ENCODE peak calls at places on chromosomes 12 and 14, in ten cellular contexts. B is IMR-90; W is H9; E is CD8-positive, alpha-beta T cell; C is mesothelial cell of epicardium; A is transverse colon; F is HL-60; X is foreskin fibroblast; Z is cardiac muscle cell; V is fibroblast of villous mesenchyme. H is an unnamed sample.

GRCh38 chr14:100362311-100362927 is 39.3 kb downstream of the SLC25A47 start:
- DNase-seq in B (peak; percentile 77), W (no peak), E (no peak), C (no peak), A (no peak), F (no peak), X (no peak), Z (no peak), V (peak; percentile 91), H (no peak)

GRCh38 chr14:100307215-100308111 is 1.2 kb upstream of the SLC25A29 start:
- DNase-seq in B (peak; percentile 17), W (no peak), E (no peak), C (no peak), A (peak; percentile 32), F (peak; percentile 69), X (no peak), Z (no peak), V (no peak), H (no peak)

GRCh38 chr14:50603565-50603964 is 43.6 kb downstream of the ATL1 start:
- DNase-seq in B (peak; percentile 43), W (no peak), E (no peak), C (no peak), A (no peak), F (no peak), X (no peak), Z (no peak), V (no peak), H (no peak)

GRCh38 chr14:68860771-68861170 is 67.9 kb upstream of the ZFP36L1 start:
- DNase-seq in B (no peak), W (no peak), E (no peak), C (no peak), A (no peak), F (no peak), X (no peak), Z (no peak), V (no peak), H (no peak)

GRCh38 chr12:49537231-49537708 is 1.6 kb upstream of the KCNH3 start:
- DNase-seq in B (no peak), W (peak; percentile 27), E (no peak), C (no peak), A (no peak), F (peak; percentile 36), X (no peak), Z (no peak), V (no peak), H (peak; percentile 37)

GRCh38 chr14:103404032-103404918 is 19.1 kb downstream of the MARK3 start:
- DNase-seq in B (peak; percentile 24), W (no peak), E (no peak), C (no peak), A (no peak), F (peak; percentile 65), X (no peak), Z (peak; percentile 66), V (peak; percentile 75), H (no peak)

GRCh38 chr14:38098074-38098846 is 109.4 kb upstream of the SSTR1 start:
- DNase-seq in B (peak; percentile 95), W (no peak), E (no peak), C (no peak), A (no peak), F (no peak), X (peak; percentile 88), Z (peak; percentile 6), V (peak; percentile 78), H (no peak)

GRCh38 chr12:45290218-45290609 is 74.3 kb downstream of the ANO6 start:
- DNase-seq in B (peak; percentile 88), W (no peak), E (no peak), C (no peak), A (no peak), F (no peak), X (peak; percentile 75), Z (peak; percentile 81), V (peak; percentile 78), H (no peak)

GRCh38 chr12:113221997-113222729 is 899 bp downstream of the TPCN1 start:
- DNase-seq in B (no peak), W (no peak), E (no peak), C (no peak), A (no peak), F (peak; percentile 18), X (no peak), Z (no peak), V (no peak), H (no peak)

DNA sequence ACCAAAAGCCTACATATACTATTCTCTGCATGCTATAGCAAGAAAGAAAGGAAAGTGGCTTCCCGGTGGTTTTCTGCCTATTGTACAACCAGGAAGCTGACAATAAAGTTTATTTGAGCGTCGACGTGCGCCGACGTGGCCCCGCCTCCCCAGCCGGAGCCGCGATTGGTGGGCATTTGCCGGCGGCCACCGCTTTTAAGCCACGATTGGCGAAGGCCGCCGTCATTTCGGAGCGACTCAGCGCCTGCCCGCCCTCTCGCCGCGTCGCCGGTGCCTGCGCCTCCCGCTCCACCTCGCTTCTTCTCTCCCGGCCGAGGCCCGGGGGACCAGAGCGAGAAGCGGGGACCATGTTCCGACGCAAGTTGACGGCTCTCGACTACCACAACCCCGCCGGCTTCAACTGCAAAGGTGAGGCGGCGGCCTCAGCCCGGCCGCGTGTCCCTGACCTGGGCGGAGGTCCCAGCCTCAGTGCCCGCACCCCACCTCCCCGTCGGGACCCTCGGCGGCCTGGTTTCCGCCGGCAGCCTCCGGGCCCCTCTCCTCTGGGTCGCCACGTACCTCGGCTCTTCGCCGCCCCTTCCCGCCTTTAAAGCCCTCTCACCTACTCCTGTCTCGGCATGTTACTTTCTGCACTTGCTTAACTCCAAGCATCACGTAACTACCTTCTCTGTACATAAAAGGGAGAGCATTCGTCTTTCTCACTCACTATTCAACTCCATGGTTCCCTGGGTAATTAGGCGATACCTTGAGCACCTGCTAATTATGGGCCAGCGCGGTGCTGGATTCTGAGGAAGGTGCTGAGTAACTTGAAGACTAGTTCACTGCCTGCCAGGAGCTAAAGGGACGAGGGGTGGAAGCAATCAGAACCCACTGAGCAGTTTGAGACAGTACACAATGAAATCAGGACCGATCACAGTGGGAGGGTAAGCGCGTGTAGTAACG is at the start of gene RTRAF:
- DNase-seq in B (peak; percentile 92), W (peak; percentile 92), E (peak; percentile 91), C (peak; percentile 92), A (peak; percentile 96), F (peak; percentile 90), X (peak; percentile 94), Z (peak; percentile 97), V (peak; percentile 94), H (peak; percentile 94)
- TF ChIP-seq CTCF in B (no peak), W (no peak), E (no peak), C (no peak), A (no peak), F (no peak), X (no peak), Z (no peak), V (no peak), H (no peak)

GRCh38 chr12:116524964-116525379 is 34.2 kb upstream of the MAP1LC3B2 start:
- DNase-seq in B (peak; percentile 47), W (peak; percentile 84), E (no peak), C (no peak), A (no peak), F (no peak), X (no peak), Z (peak; percentile 70), V (no peak), H (no peak)
- TF ChIP-seq CTCF in B (peak; percentile 11), W (peak; percentile 21), E (no peak), C (no peak), A (no peak), F (no peak), X (no peak), Z (peak; percentile 21), V (no peak), H (no peak)

GRCh38 chr14:39417014-39417413 is 15.2 kb downstream of the FBXO33 start:
- DNase-seq in B (no peak), W (peak; percentile 60), E (no peak), C (no peak), A (no peak), F (peak; percentile 7), X (no peak), Z (peak; percentile 47), V (peak; percentile 23), H (no peak)
- TF ChIP-seq CTCF in B (no peak), W (peak; percentile 69), E (no peak), C (no peak), A (peak; percentile 10), F (no peak), X (peak; percentile 21), Z (peak; percentile 48), V (peak; percentile 40), H (no peak)

GRCh38 chr14:75306917-75307699 is 28.5 kb downstream of the FOS start:
- DNase-seq in B (peak; percentile 19), W (no peak), E (no peak), C (no peak), A (no peak), F (no peak), X (no peak), Z (no peak), V (no peak), H (no peak)
- TF ChIP-seq CTCF in B (peak; percentile 33), W (peak; percentile 59), E (no peak), C (no peak), A (no peak), F (no peak), X (peak; percentile 30), Z (peak; percentile 26), V (peak; percentile 33), H (no peak)

GRCh38 chr14:43900173-43900655 is 606.9 kb downstream of the FSCB start:
- DNase-seq in B (no peak), W (no peak), E (no peak), C (no peak), A (no peak), F (no peak), X (no peak), Z (no peak), V (no peak), H (no peak)

GRCh38 chr14:43901950-43902349 is 605.1 kb downstream of the FSCB start:
- DNase-seq in B (no peak), W (no peak), E (no peak), C (no peak), A (no peak), F (no peak), X (no peak), Z (no peak), V (no peak), H (no peak)

GRCh38 chr14:43894534-43894933 is 612.5 kb downstream of the FSCB start:
- DNase-seq in B (peak; percentile 0), W (no peak), E (no peak), C (no peak), A (no peak), F (peak; percentile 6), X (no peak), Z (peak; percentile 18), V (peak; percentile 1), H (no peak)

GRCh38 chr14:43896044-43896443 is 611.0 kb downstream of the FSCB start:
- DNase-seq in B (no peak), W (no peak), E (no peak), C (no peak), A (no peak), F (no peak), X (no peak), Z (no peak), V (no peak), H (no peak)

GRCh38 chr14:43898709-43899108 is 608.4 kb downstream of the FSCB start:
- DNase-seq in B (no peak), W (no peak), E (no peak), C (no peak), A (no peak), F (no peak), X (no peak), Z (no peak), V (no peak), H (no peak)
- TF ChIP-seq CTCF in B (no peak), W (peak; percentile 57), E (no peak), C (no peak), A (no peak), F (no peak), X (no peak), Z (no peak), V (no peak), H (no peak)

GRCh38 chr14:60643443-60644402 is 5.6 kb downstream of the SIX1 start:
- DNase-seq in B (peak; percentile 24), W (peak; percentile 42), E (no peak), C (no peak), A (no peak), F (no peak), X (no peak), Z (no peak), V (no peak), H (no peak)
- TF ChIP-seq CTCF in B (no peak), W (no peak), E (no peak), C (no peak), A (no peak), F (no peak), X (no peak), Z (no peak), V (no peak), H (no peak)